ENCODE peak calls at places on chromosomes 13 and 19, in five cellular contexts. One of them, this sample, is unnamed.

GRCh38 chr13:114017028-114017630 is 43.3 kb upstream of the C13orf46 start:
- DNase-seq in uterus: no peak
- DNase-seq in colonic mucosa: no peak
- DNase-seq in aorta: no peak
- DNase-seq in psoas muscle: no peak
- DNase-seq in this sample: no peak

GRCh38 chr19:38006361-38007045 is 99.5 kb downstream of the SIPA1L3 start:
- DNase-seq in colonic mucosa: no peak
- DNase-seq in uterus: no peak
- DNase-seq in psoas muscle: no peak
- DNase-seq in aorta: no peak
- DNase-seq in this sample: no peak

GRCh38 chr13:85597790-85598500 is 201.3 kb downstream of the SLITRK6 start:
- DNase-seq in colonic mucosa: no peak
- DNase-seq in psoas muscle: no peak
- DNase-seq in aorta: no peak
- DNase-seq in uterus: no peak
- DNase-seq in this sample: peak

GRCh38 chr19:35171730-35172129 is 17.2 kb downstream of the FXYD5 start:
- DNase-seq in colonic mucosa: no peak
- DNase-seq in psoas muscle: no peak
- DNase-seq in uterus: no peak
- DNase-seq in aorta: no peak
- DNase-seq in this sample: no peak

GRCh38 chr13:26558074-26558805 is 757 bp downstream of the WASF3 start:
- DNase-seq in uterus: peak
- DNase-seq in colonic mucosa: peak
- DNase-seq in psoas muscle: peak
- DNase-seq in aorta: peak
- DNase-seq in this sample: no peak

GRCh38 chr13:20492641-20493040 is 33.0 kb downstream of the CRYL1 start:
- DNase-seq in colonic mucosa: peak
- DNase-seq in uterus: no peak
- DNase-seq in psoas muscle: no peak
- DNase-seq in aorta: no peak
- DNase-seq in this sample: no peak

GRCh38 chr19:7899751-7900352 is 3.8 kb upstream of the MAP2K7 start:
- DNase-seq in psoas muscle: no peak
- DNase-seq in aorta: no peak
- DNase-seq in colonic mucosa: no peak
- DNase-seq in uterus: no peak
- DNase-seq in this sample: no peak

GRCh38 chr13:29935309-29935981 is 85.0 kb upstream of the UBL3 start:
- DNase-seq in uterus: no peak
- DNase-seq in aorta: peak
- DNase-seq in psoas muscle: no peak
- DNase-seq in colonic mucosa: no peak
- DNase-seq in this sample: no peak

GRCh38 chr19:12789098-12789903 is 2.0 kb upstream of the JUNB start:
- DNase-seq in psoas muscle: no peak
- DNase-seq in uterus: no peak
- DNase-seq in aorta: peak
- DNase-seq in colonic mucosa: peak
- DNase-seq in this sample: no peak

GRCh38 chr13:57630661-57631606 is 610 bp upstream of the PCDH17 start:
- DNase-seq in aorta: no peak
- DNase-seq in uterus: no peak
- DNase-seq in psoas muscle: no peak
- DNase-seq in colonic mucosa: no peak
- DNase-seq in this sample: no peak

GRCh38 chr13:37129867-37130266 is 24.4 kb upstream of the CSNK1A1L start:
- DNase-seq in aorta: no peak
- DNase-seq in psoas muscle: no peak
- DNase-seq in colonic mucosa: no peak
- DNase-seq in uterus: no peak
- DNase-seq in this sample: no peak

GRCh38 chr19:56133858-56134654 is 7.0 kb upstream of the ZNF444 start:
- DNase-seq in psoas muscle: no peak
- DNase-seq in aorta: no peak
- DNase-seq in colonic mucosa: peak
- DNase-seq in uterus: no peak
- DNase-seq in this sample: no peak

GRCh38 chr13:60347174-60347573 is 49.8 kb upstream of the TDRD3 start:
- DNase-seq in colonic mucosa: no peak
- DNase-seq in uterus: no peak
- DNase-seq in psoas muscle: no peak
- DNase-seq in aorta: no peak
- DNase-seq in this sample: no peak

GRCh38 chr13:60352644-60353043 is 44.4 kb upstream of the TDRD3 start:
- DNase-seq in aorta: no peak
- DNase-seq in colonic mucosa: no peak
- DNase-seq in psoas muscle: no peak
- DNase-seq in uterus: no peak
- DNase-seq in this sample: no peak

GRCh38 chr13:60348097-60348496 is 48.9 kb upstream of the TDRD3 start:
- DNase-seq in aorta: no peak
- DNase-seq in psoas muscle: no peak
- DNase-seq in uterus: no peak
- DNase-seq in colonic mucosa: no peak
- DNase-seq in this sample: no peak

GRCh38 chr13:60351816-60352215 is 45.2 kb upstream of the TDRD3 start:
- DNase-seq in aorta: no peak
- DNase-seq in colonic mucosa: no peak
- DNase-seq in psoas muscle: no peak
- DNase-seq in uterus: no peak
- DNase-seq in this sample: no peak

DNA sequence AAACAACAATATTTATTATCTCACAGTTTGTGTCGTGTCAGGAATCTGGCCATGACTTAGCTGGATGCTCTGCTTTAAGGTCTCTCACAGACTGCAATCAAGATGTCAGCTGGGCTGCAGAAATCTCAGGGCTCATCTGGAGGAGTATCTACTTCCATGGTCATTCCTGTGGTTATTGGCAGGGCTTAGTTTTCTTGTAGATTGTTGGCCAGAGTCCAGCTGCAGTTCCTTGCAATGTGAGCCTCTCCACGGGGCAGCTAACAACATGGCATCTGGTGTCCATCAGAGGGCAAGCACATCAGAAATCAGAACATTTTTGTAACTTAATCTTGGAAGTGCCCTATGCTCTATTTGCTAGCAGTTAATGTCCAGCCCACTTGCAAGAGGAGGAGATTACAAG is 45.7 kb upstream of the TDRD3 start:
- DNase-seq in colonic mucosa: no peak
- DNase-seq in psoas muscle: no peak
- DNase-seq in aorta: no peak
- DNase-seq in uterus: no peak
- DNase-seq in this sample: no peak
- H3K27ac ChIP-seq in colonic mucosa: no peak
- H3K27ac ChIP-seq in psoas muscle: no peak
- H3K27ac ChIP-seq in aorta: no peak
- H3K27ac ChIP-seq in uterus: no peak
- H3K27ac ChIP-seq in this sample: no peak

DNA sequence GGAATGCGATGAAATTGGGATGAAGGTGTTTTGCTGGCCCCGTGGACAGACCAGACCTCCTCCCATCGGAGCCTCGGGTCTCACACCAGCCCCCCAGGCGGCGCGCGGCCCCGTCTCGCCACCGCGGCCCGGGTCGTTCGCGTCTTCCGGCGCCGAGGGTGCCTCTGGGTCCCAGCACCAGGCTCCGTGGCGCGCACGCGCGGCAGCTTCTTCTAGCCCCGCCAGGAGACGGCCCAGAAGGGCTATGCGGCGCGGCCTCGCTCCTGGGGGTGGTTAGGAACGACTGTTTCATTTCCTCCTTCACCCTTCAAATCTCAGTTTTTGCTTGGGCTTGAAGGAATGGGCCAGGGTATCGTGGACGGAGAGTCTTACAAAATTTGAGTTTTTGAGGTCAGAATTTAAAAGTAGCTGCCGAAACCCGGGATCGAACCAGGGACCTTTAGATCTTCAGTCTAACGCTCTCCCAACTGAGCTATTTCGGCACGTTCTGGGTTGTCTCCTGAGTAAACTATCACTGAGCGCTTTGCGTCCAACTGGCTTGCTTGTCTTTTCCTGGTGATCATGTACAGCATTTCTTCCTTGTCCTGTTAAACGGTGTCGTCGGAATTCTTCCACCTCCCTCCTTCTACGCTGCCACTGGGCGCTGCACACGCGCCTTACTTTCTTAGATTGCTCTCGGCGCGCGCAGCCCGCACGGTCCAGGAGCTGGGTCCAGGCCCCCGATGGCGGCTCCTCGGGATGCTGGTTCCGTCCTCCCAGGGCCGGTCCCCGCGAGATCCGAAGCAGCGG is 46.5 kb downstream of the TGDS start:
- DNase-seq in colonic mucosa: peak
- DNase-seq in uterus: peak
- DNase-seq in psoas muscle: peak
- DNase-seq in aorta: peak
- DNase-seq in this sample: peak
- H3K27ac ChIP-seq in colonic mucosa: peak
- H3K27ac ChIP-seq in uterus: peak
- H3K27ac ChIP-seq in psoas muscle: peak
- H3K27ac ChIP-seq in aorta: peak
- H3K27ac ChIP-seq in this sample: peak

DNA sequence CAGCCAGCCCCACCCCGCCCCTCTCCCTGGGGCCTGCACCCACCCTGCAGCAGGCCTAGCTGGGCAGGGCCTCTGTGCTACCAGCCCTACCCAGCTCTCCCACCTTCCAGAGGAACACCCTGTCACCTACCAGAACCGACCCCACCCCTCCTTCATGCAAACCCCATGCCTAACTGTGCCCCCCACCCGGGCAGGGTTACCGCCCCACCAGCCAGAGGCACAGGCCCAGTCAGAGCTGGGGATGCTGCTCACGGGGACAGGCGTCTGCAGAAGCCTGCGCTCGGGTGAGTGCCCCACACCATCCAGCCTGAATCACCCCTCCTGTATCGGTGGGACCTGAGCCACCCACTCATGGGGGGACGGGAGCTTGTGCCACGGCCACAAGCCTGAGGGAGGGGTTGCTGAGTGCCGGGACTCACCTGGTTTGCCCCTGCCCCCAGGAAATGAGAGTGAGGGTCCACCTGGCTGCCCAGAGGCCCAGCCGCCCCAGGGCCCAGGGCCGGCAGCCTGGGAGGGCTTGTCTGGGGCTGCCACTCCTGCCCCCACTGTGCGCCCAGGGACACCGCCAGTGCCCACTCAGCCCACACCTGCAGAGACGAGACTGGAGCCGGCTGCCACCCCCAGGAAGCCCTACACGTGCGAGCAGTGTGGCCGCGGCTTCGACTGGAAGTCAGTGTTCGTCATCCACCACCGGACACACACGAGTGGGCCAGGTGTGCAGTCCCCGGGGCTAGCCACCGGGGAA is 3.8 kb downstream of the ZNF446 start:
- DNase-seq in uterus: no peak
- DNase-seq in psoas muscle: no peak
- DNase-seq in colonic mucosa: no peak
- DNase-seq in aorta: no peak
- DNase-seq in this sample: no peak
- H3K27ac ChIP-seq in uterus: no peak
- H3K27ac ChIP-seq in psoas muscle: no peak
- H3K27ac ChIP-seq in colonic mucosa: no peak
- H3K27ac ChIP-seq in aorta: no peak
- H3K27ac ChIP-seq in this sample: no peak

GRCh38 chr13:32126756-32127155 is 95.2 kb downstream of the FRY start:
- DNase-seq in psoas muscle: no peak
- DNase-seq in uterus: no peak
- DNase-seq in colonic mucosa: no peak
- DNase-seq in aorta: no peak
- DNase-seq in this sample: no peak

GRCh38 chr13:32124743-32125142 is 93.2 kb downstream of the FRY start:
- DNase-seq in uterus: no peak
- DNase-seq in colonic mucosa: no peak
- DNase-seq in psoas muscle: no peak
- DNase-seq in aorta: no peak
- DNase-seq in this sample: no peak

GRCh38 chr13:32125221-32125621 is 93.6 kb downstream of the FRY start:
- DNase-seq in colonic mucosa: no peak
- DNase-seq in psoas muscle: no peak
- DNase-seq in aorta: no peak
- DNase-seq in uterus: no peak
- DNase-seq in this sample: no peak

GRCh38 chr13:32125746-32126145 is 94.2 kb downstream of the FRY start:
- DNase-seq in psoas muscle: no peak
- DNase-seq in colonic mucosa: no peak
- DNase-seq in aorta: no peak
- DNase-seq in uterus: no peak
- DNase-seq in this sample: no peak

GRCh38 chr13:32126298-32126697 is 94.7 kb downstream of the FRY start:
- DNase-seq in aorta: no peak
- DNase-seq in colonic mucosa: no peak
- DNase-seq in psoas muscle: no peak
- DNase-seq in uterus: no peak
- DNase-seq in this sample: no peak
- H3K27ac ChIP-seq in aorta: peak
- H3K27ac ChIP-seq in colonic mucosa: no peak
- H3K27ac ChIP-seq in psoas muscle: peak
- H3K27ac ChIP-seq in uterus: peak
- H3K27ac ChIP-seq in this sample: no peak

GRCh38 chr19:44960906-44961734 is 5.9 kb downstream of the CLPTM1 start:
- DNase-seq in psoas muscle: no peak
- DNase-seq in aorta: no peak
- DNase-seq in colonic mucosa: no peak
- DNase-seq in uterus: no peak
- DNase-seq in this sample: no peak
- H3K27ac ChIP-seq in psoas muscle: peak
- H3K27ac ChIP-seq in aorta: no peak
- H3K27ac ChIP-seq in colonic mucosa: no peak
- H3K27ac ChIP-seq in uterus: no peak
- H3K27ac ChIP-seq in this sample: no peak

DNA sequence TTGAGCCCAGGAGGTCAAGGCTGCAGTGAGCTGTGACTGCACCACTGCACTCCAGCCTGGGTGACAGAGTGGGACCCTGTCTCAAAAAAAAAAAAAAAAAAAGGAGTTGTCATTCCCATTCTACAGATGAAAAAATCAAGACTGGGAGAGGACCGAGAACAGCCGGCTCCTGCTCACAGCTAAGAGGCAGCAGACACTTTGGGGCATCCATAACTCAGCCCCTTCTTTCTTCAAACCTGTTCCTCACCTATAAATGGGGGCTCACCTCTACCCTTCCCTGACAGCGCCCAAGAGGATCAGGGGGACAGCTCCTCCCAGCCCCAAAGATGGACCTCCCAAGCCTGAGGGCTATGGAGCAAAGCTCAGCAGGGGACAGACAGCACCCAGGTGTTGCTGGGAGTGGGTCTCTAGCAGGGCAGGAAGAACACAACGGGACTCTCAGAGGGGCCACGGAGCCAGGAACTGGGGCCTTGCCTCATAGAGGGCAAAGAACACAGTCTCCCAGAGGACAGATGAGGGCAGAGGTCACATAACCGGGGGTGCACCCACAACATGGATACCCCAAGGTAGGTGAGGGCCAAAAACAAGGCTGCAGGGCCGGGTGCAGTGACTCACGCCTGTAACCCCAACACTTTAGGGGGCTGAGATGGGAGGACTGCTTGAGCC is 3.4 kb upstream of the KLF16 start:
- DNase-seq in colonic mucosa: no peak
- DNase-seq in psoas muscle: no peak
- DNase-seq in uterus: no peak
- DNase-seq in aorta: no peak
- DNase-seq in this sample: no peak
- H3K27ac ChIP-seq in colonic mucosa: no peak
- H3K27ac ChIP-seq in psoas muscle: no peak
- H3K27ac ChIP-seq in uterus: no peak
- H3K27ac ChIP-seq in aorta: no peak
- H3K27ac ChIP-seq in this sample: no peak

GRCh38 chr19:45524575-45525129 is 17.4 kb downstream of the VASP start:
- DNase-seq in colonic mucosa: no peak
- DNase-seq in aorta: no peak
- DNase-seq in psoas muscle: peak
- DNase-seq in uterus: no peak
- DNase-seq in this sample: no peak
- H3K27ac ChIP-seq in colonic mucosa: no peak
- H3K27ac ChIP-seq in aorta: peak
- H3K27ac ChIP-seq in psoas muscle: no peak
- H3K27ac ChIP-seq in uterus: no peak
- H3K27ac ChIP-seq in this sample: no peak

This sample was measured in epithelial cell of prostate.